ENCODE peak calls at places on chromosome 15, in nine cellular contexts. E, J, T, G, W, Y, A, K and C are unnamed samples.

GRCh38 chr15:77737238-77738037 is 104.7 kb upstream of the LINGO1 start:
- DNase-seq in T (no peak), E (no peak), G (no peak), Y (no peak), K (no peak), W (no peak), A (no peak), J (no peak), C (no peak)

GRCh38 chr15:78676424-78677110 is 35.6 kb upstream of the CHRNB4 start:
- DNase-seq in J (no peak), K (no peak), Y (no peak), T (no peak), G (no peak), E (no peak), A (no peak), W (no peak), C (peak; percentile 73)

GRCh38 chr15:61499371-61499770 is 270.3 kb upstream of the RORA start:
- DNase-seq in Y (no peak), G (no peak), K (no peak), E (no peak), W (no peak), A (no peak), J (no peak), T (no peak), C (no peak)

GRCh38 chr15:32873292-32874114 is 155.7 kb downstream of the GREM1 start:
- DNase-seq in Y (no peak), W (no peak), A (no peak), G (no peak), E (no peak), K (peak; percentile 59), J (peak; percentile 75), T (no peak), C (no peak)

GRCh38 chr15:23690450-23690852 is 3.3 kb upstream of the NDN start:
- DNase-seq in W (peak; percentile 69), G (peak; percentile 62), K (peak; percentile 25), Y (no peak), T (peak; percentile 53), J (peak; percentile 61), E (peak; percentile 73), A (peak; percentile 50), C (peak; percentile 65)

GRCh38 chr15:46732060-46732459 is 985.2 kb upstream of the SEMA6D start:
- DNase-seq in K (no peak), J (no peak), E (no peak), G (no peak), A (no peak), W (no peak), Y (no peak), T (no peak), C (no peak)

GRCh38 chr15:92097473-92098178 is 244.1 kb downstream of the SLCO3A1 start:
- DNase-seq in J (peak; percentile 46), A (no peak), E (peak; percentile 44), W (peak; percentile 71), T (peak; percentile 68), Y (no peak), K (peak; percentile 77), G (peak; percentile 68), C (peak; percentile 78)

GRCh38 chr15:64807751-64808222 is 17.7 kb downstream of the PIF1 start:
- DNase-seq in E (no peak), Y (no peak), G (no peak), J (no peak), W (no peak), T (no peak), K (no peak), A (no peak), C (peak; percentile 92)

GRCh38 chr15:48373855-48374421 is 42.7 kb downstream of the DUT start:
- DNase-seq in K (peak; percentile 95), A (peak; percentile 23), Y (no peak), W (no peak), J (peak; percentile 81), T (no peak), E (no peak), G (no peak), C (no peak)

GRCh38 chr15:67823371-67824156 is 1.7 kb upstream of the SKOR1 start:
- DNase-seq in J (no peak), G (no peak), A (no peak), K (no peak), W (no peak), Y (no peak), E (no peak), T (no peak), C (peak; percentile 74)

GRCh38 chr15:69751575-69751974 is 299.0 kb downstream of the RPLP1 start:
- DNase-seq in J (no peak), A (no peak), E (no peak), T (no peak), Y (no peak), K (no peak), W (no peak), G (no peak), C (no peak)

GRCh38 chr15:89401636-89402252 is 67.1 kb upstream of the POLG start:
- DNase-seq in E (no peak), Y (no peak), A (no peak), J (peak; percentile 85), T (no peak), G (no peak), K (peak; percentile 73), W (no peak), C (no peak)

GRCh38 chr15:96947830-96948229 is 617.3 kb downstream of the NR2F2 start:
- DNase-seq in E (no peak), K (no peak), J (no peak), Y (no peak), W (peak; percentile 77), T (no peak), A (no peak), G (peak; percentile 38), C (peak; percentile 77)

GRCh38 chr15:49079340-49080039 is 33.2 kb upstream of the SECISBP2L start:
- DNase-seq in G (no peak), W (no peak), E (no peak), J (no peak), T (no peak), Y (no peak), A (no peak), K (no peak), C (peak; percentile 36)

GRCh38 chr15:70190296-70190695 is 92.6 kb upstream of the TLE3 start:
- DNase-seq in Y (no peak), A (no peak), E (no peak), J (no peak), G (no peak), W (no peak), T (no peak), K (no peak), C (no peak)

GRCh38 chr15:57146394-57147140 is 228.1 kb downstream of the TCF12 start:
- DNase-seq in Y (no peak), W (peak; percentile 56), J (peak; percentile 73), T (no peak), A (no peak), G (no peak), E (no peak), K (peak; percentile 78), C (peak; percentile 6)

GRCh38 chr15:31489801-31490646 is 163.4 kb downstream of the KLF13 start:
- DNase-seq in Y (no peak), G (no peak), T (peak; percentile 67), E (no peak), A (no peak), W (peak; percentile 77), J (peak; percentile 62), K (peak; percentile 82), C (peak; percentile 83)

GRCh38 chr15:47750030-47750739 is 32.9 kb downstream of the SEMA6D start:
- DNase-seq in G (no peak), J (peak; percentile 91), Y (no peak), E (no peak), A (no peak), K (peak; percentile 92), W (no peak), T (peak; percentile 76), C (no peak)

GRCh38 chr15:80093854-80094418 is 34.5 kb downstream of the ZFAND6 start:
- DNase-seq in E (peak; percentile 15), K (no peak), Y (no peak), A (peak; percentile 51), G (no peak), J (no peak), T (no peak), W (peak; percentile 30), C (peak; percentile 10)

GRCh38 chr15:83352124-83352523 is 67.7 kb upstream of the BNC1 start:
- DNase-seq in Y (no peak), T (no peak), K (no peak), A (no peak), J (no peak), E (no peak), G (no peak), W (no peak), C (no peak)
- H3K4me3 ChIP-seq in Y (no peak overlapping the region), T (no peak overlapping the region), K (no peak overlapping the region), A (no peak overlapping the region), J (no peak overlapping the region), E (no peak overlapping the region), G (no peak overlapping the region), W (no peak overlapping the region), C (no peak overlapping the region)

GRCh38 chr15:76337739-76338554 is 1.4 kb downstream of the ISL2 start:
- DNase-seq in E (peak; percentile 22), T (no peak), Y (no peak), A (no peak), W (peak; percentile 49), K (no peak), J (no peak), G (peak; percentile 59), C (peak; percentile 82)

GRCh38 chr15:76339302-76340197 is 3.0 kb downstream of the ISL2 start:
- DNase-seq in K (peak; percentile 57), G (peak; percentile 57), A (no peak), W (peak; percentile 28), J (no peak), Y (no peak), E (peak; percentile 34), T (no peak), C (peak; percentile 72)

GRCh38 chr15:76337047-76337738 is 620 bp downstream of the ISL2 start:
- DNase-seq in T (no peak), Y (no peak), K (peak; percentile 63), E (peak; percentile 21), A (no peak), G (no peak), W (peak; percentile 21), J (peak; percentile 55), C (peak; percentile 72)

GRCh38 chr15:76340198-76340801 is 3.7 kb downstream of the ISL2 start:
- DNase-seq in A (no peak), W (peak; percentile 49), Y (no peak), T (peak; percentile 54), K (peak; percentile 62), E (peak; percentile 30), G (peak; percentile 71), J (no peak), C (peak; percentile 75)

GRCh38 chr15:76338555-76339301 is 2.2 kb downstream of the ISL2 start:
- DNase-seq in Y (no peak), K (no peak), T (no peak), A (no peak), W (no peak), G (no peak), E (no peak), J (no peak), C (peak; percentile 47)
- H3K27me3 ChIP-seq in Y (peaks cover 96% of the 10 kb centered on the region), K (peaks cover 68% of the 10 kb centered on the region), T (peaks cover 86% of the 10 kb centered on the region), A (peaks cover 100% of the 10 kb centered on the region), W (peaks cover 100% of the 10 kb centered on the region), G (peaks cover 69% of the 10 kb centered on the region), E (no peaks in the 10 kb centered on the region), J (peaks cover 28% of the 10 kb centered on the region), C (peaks cover 88% of the 10 kb centered on the region)

GRCh38 chr15:24962880-24963279 is 8.1 kb downstream of the SNRPN start:
- DNase-seq in T (no peak), E (no peak), Y (no peak), K (no peak), G (no peak), W (no peak), J (no peak), A (no peak), C (no peak)
- H3K36me3 ChIP-seq in T (no peaks in the 10 kb centered on the region), E (peaks cover 18% of the 10 kb centered on the region), Y (peaks cover 31% of the 10 kb centered on the region), K (peaks cover 3% of the 10 kb centered on the region), G (peaks cover 85% of the 10 kb centered on the region), W (peaks cover 20% of the 10 kb centered on the region), J (peaks cover 25% of the 10 kb centered on the region), A (peaks cover 60% of the 10 kb centered on the region), C (peaks cover 16% of the 10 kb centered on the region)

GRCh38 chr15:66389098-66389858 is 2.6 kb downstream of the MAP2K1 start:
- DNase-seq in Y (peak; percentile 2), T (peak; percentile 59), G (no peak), K (no peak), E (no peak), J (no peak), W (no peak), A (no peak), C (no peak)
- H3K4me3 ChIP-seq in Y (no peak overlapping the region), T (no peak overlapping the region), G (no peak overlapping the region), K (no peak overlapping the region), E (no peak overlapping the region), J (no peak overlapping the region), W (no peak overlapping the region), A (no peak overlapping the region), C (no peak overlapping the region)